ENCODE peak calls at places on chromosomes 7 and 10, in six cellular contexts. H is tibial nerve, W is right lobe of liver, D is kidney epithelial cell, B is BE2C, T is NB4. Q is an unnamed sample.

GRCh38 chr10:29881336-29881751 is 178.0 kb downstream of the JCAD start:
- DNase-seq in W (no peak), T (no peak), H (peak; percentile 26), D (no peak), B (no peak), Q (no peak)

GRCh38 chr7:42170724-42171123 is 66.3 kb downstream of the GLI3 start:
- DNase-seq in W (no peak), D (peak; percentile 16), B (no peak), H (no peak), T (no peak), Q (peak; percentile 32)

GRCh38 chr7:18174996-18175395 is 147.3 kb upstream of the PRPS1L1 start:
- DNase-seq in D (no peak), B (no peak), H (no peak), T (no peak), W (no peak), Q (no peak)

GRCh38 chr10:103232772-103233488 is 12.8 kb upstream of the RPEL1 start:
- DNase-seq in H (no peak), D (no peak), W (no peak), T (peak; percentile 77), B (no peak), Q (no peak)

GRCh38 chr10:29623797-29624196 is 11.0 kb downstream of the SVIL start:
- DNase-seq in T (peak; percentile 43), B (no peak), W (no peak), H (no peak), D (no peak), Q (no peak)

GRCh38 chr7:143454091-143454729 is 11.0 kb downstream of the TAS2R60 start:
- DNase-seq in H (no peak), B (no peak), T (no peak), W (no peak), D (no peak), Q (no peak)

GRCh38 chr10:44513592-44513991 is 128.7 kb upstream of the CXCL12 start:
- DNase-seq in W (no peak), T (peak; percentile 6), B (no peak), D (no peak), H (no peak), Q (no peak)

GRCh38 chr7:30062587-30062986 is 34.4 kb downstream of the PLEKHA8 start:
- DNase-seq in B (no peak), T (peak; percentile 67), H (no peak), D (no peak), W (no peak), Q (peak; percentile 28)

GRCh38 chr10:127228195-127228785 is 31.9 kb upstream of the INSYN2A start:
- DNase-seq in H (no peak), T (peak; percentile 6), B (no peak), W (no peak), D (no peak), Q (no peak)

GRCh38 chr10:75073442-75073841 is 38.0 kb upstream of the SAMD8 start:
- DNase-seq in T (no peak), D (no peak), W (no peak), H (no peak), B (no peak), Q (no peak)

GRCh38 chr10:88793747-88794299 is 8.7 kb upstream of the LIPM start:
- DNase-seq in H (no peak), B (no peak), T (peak; percentile 57), D (no peak), W (no peak), Q (peak; percentile 56)

GRCh38 chr7:22351878-22352277 is 5.1 kb downstream of the RAPGEF5 start:
- DNase-seq in B (no peak), T (no peak), W (no peak), H (no peak), D (no peak), Q (no peak)

GRCh38 chr7:140592957-140593356 is 47.7 kb downstream of the DENND2A start:
- DNase-seq in D (peak; percentile 51), T (no peak), W (no peak), H (no peak), B (no peak), Q (no peak)

GRCh38 chr7:149087366-149087765 is 3.2 kb downstream of the ZNF786 start:
- DNase-seq in W (no peak), D (no peak), H (no peak), B (no peak), T (no peak), Q (no peak)

GRCh38 chr10:122087436-122087835 is 98.5 kb downstream of the TACC2 start:
- DNase-seq in W (no peak), D (no peak), T (no peak), H (no peak), B (no peak), Q (no peak)

GRCh38 chr7:80151274-80151665 is 16.6 kb downstream of the GNAI1 start:
- DNase-seq in D (peak; percentile 37), H (no peak), T (no peak), B (no peak), W (no peak), Q (peak; percentile 63)

GRCh38 chr10:513393-513792 is 176.1 kb downstream of the DIP2C start:
- DNase-seq in B (no peak), D (no peak), W (no peak), T (no peak), H (no peak), Q (no peak)

GRCh38 chr7:138890782-138891445 is 90.3 kb downstream of the KIAA1549 start:
- DNase-seq in H (peak; percentile 30), D (no peak), T (no peak), B (peak; percentile 68), W (peak; percentile 63), Q (no peak)

GRCh38 chr7:111783867-111784266 is 221.6 kb upstream of the IMMP2L start:
- DNase-seq in T (no peak), B (no peak), H (no peak), W (no peak), D (no peak), Q (no peak)

GRCh38 chr7:108294595-108294994 is 161.6 kb downstream of the NRCAM start:
- DNase-seq in W (no peak), D (no peak), H (no peak), T (peak; percentile 80), B (peak; percentile 56), Q (no peak)

GRCh38 chr10:69215405-69216176 is 4.5 kb upstream of the HKDC1 start:
- DNase-seq in D (no peak), H (no peak), W (no peak), T (no peak), B (no peak), Q (no peak)

GRCh38 chr7:88111136-88111748 is 108.6 kb downstream of the SRI start:
- DNase-seq in B (no peak), W (no peak), H (no peak), T (peak; percentile 66), D (no peak), Q (peak; percentile 57)

GRCh38 chr10:85032981-85033380 is 704.6 kb downstream of the CCSER2 start:
- DNase-seq in D (no peak), B (no peak), W (no peak), H (no peak), T (no peak), Q (no peak)

GRCh38 chr10:13977861-13978843 is 352.6 kb downstream of the FRMD4A start:
- DNase-seq in B (no peak), H (no peak), D (no peak), W (no peak), T (no peak), Q (peak; percentile 81)

GRCh38 chr10:104311184-104311720 is 27.0 kb downstream of the ITPRIP start:
- DNase-seq in W (no peak), D (no peak), H (peak; percentile 6), T (no peak), B (no peak), Q (no peak)

GRCh38 chr10:84523509-84523908 is 195.1 kb downstream of the CCSER2 start:
- DNase-seq in W (no peak), H (no peak), T (no peak), B (peak; percentile 56), D (no peak), Q (no peak)

GRCh38 chr7:45564485-45564884 is 9.7 kb upstream of the ADCY1 start:
- DNase-seq in H (no peak), B (no peak), W (no peak), D (no peak), T (no peak), Q (no peak)

GRCh38 chr7:159211540-159212182 is 67.0 kb upstream of the VIPR2 start:
- DNase-seq in T (no peak), D (no peak), H (no peak), B (peak; percentile 38), W (no peak), Q (no peak)

GRCh38 chr7:113120647-113121046 is 2.3 kb upstream of the SMIM30 start:
- DNase-seq in T (peak; percentile 86), B (peak; percentile 12), H (no peak), D (no peak), W (no peak), Q (no peak)

GRCh38 chr7:100219271-100219737 is 445 bp upstream of the PVRIG start:
- DNase-seq in T (no peak), D (no peak), W (no peak), H (no peak), B (no peak), Q (no peak)
- H3K4me3 ChIP-seq in T (no peak overlapping the region), D (no peak overlapping the region), W (no peak overlapping the region), H (no peak overlapping the region), B (no peak overlapping the region), Q (no peak overlapping the region)

DNA sequence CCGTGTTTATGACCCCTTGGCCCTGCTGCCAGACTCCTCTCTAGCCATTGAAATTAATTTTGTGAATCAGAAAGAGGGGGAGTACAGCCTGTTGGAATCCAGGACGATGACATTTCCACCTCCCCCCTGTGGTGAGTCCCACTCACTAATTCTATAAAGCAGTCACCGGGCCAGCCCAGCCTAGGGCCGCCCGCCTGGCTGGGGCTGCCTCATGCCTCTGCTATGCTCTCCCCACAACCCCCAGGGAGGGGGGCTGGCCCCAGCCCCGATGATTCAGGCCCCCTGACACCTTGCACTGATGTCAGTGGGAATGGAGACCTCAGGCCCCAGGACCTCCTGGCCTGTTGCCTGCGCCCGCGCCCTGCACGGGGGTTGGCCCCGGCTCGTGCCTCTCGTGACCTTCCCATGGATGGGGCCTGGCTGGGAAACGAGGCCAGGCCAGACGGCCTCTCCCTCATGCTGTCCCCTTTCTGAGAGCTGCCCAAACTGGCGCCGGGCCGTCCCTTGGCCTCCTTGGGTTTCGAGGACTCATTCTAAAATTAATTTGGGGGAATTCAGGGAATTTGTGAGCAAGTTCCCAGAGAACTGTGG is 34.0 kb downstream of the TMEM270 start:
- DNase-seq in T (no peak), D (peak; percentile 70), H (peak; percentile 60), W (no peak), B (no peak), Q (peak; percentile 89)
- TF ChIP-seq CTCF in T (no peak), D (no peak), H (no peak), W (no peak), B (no peak), Q (no peak)

DNA sequence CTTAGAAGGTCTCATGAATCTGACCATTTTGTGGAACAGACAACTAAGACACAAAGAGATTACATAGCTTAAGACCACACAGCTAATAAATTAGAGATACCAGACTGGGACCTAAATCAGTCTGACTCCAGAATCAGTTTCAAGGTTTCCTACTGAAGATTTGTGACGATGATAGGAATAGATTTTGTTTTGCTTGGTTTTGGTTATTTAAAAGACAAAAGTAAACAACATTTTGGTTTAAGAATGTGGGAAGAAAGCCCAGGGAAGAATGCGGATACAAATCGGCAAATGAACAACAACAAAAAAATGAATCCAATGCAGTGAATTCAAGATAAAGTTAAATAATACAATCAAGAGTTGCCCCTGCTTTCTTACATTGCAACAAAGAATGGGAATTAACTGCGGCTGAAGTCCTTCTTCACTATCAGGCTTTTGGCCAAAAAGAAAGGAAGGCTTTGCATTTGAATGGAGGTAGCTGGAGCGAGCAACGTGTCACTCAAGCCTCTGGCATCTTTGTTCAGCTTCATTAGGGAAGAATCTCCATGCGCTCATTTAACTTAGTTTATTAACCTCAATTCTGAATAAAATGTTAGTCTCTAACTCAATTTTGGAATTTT is 210.8 kb downstream of the ADAM12 start:
- DNase-seq in B (no peak), D (no peak), T (no peak), W (no peak), H (no peak), Q (no peak)
- H3K4me3 ChIP-seq in B (no peak overlapping the region), D (no peak overlapping the region), T (no peak overlapping the region), W (no peak overlapping the region), H (no peak overlapping the region), Q (no peak overlapping the region)

GRCh38 chr7:66905689-66906088 is 15.3 kb upstream of the TMEM248 start:
- DNase-seq in H (no peak), D (no peak), W (no peak), T (peak; percentile 30), B (no peak), Q (no peak)
- TF ChIP-seq CTCF in H (no peak), D (peak; percentile 22), W (no peak), T (peak; percentile 40), B (peak; percentile 23), Q (peak; percentile 11)

Q was measured in astrocyte of the cerebellum.